ENCODE peak calls at places on chromosomes 6 and 20, in four cellular contexts. T is endothelial cell of umbilical vein, D is left lung, M is heart right ventricle. Z is an unnamed sample. For H3K4me1 and H3K27me3, the result is how much of the 10 kb centered on the place peaks cover.

GRCh38 chr6:39992861-39993622 is 58.8 kb upstream of the MOCS1 start:
- DNase-seq in D (no peak), M (no peak), T (no peak), Z (no peak)

GRCh38 chr6:8904754-8905153 is 469.4 kb upstream of the SLC35B3 start:
- DNase-seq in T (no peak), M (no peak), D (no peak), Z (no peak)

GRCh38 chr20:38458314-38458713 is 14.3 kb upstream of the RALGAPB start:
- DNase-seq in M (no peak), T (no peak), D (no peak), Z (no peak)

GRCh38 chr6:139600919-139601470 is 226.5 kb upstream of the CITED2 start:
- DNase-seq in T (no peak), M (no peak), D (no peak), Z (no peak)

GRCh38 chr6:138545621-138545980 is 46.3 kb upstream of the NHSL1 start:
- DNase-seq in D (peak), T (peak), M (peak), Z (peak)

GRCh38 chr20:12053348-12053747 is 135.7 kb downstream of the BTBD3 start:
- DNase-seq in D (no peak), T (peak), M (no peak), Z (no peak)

GRCh38 chr6:142773859-142774258 is 171.1 kb downstream of the HIVEP2 start:
- DNase-seq in M (no peak), T (no peak), D (no peak), Z (no peak)

GRCh38 chr20:14715400-14715799 is 378.0 kb upstream of the FLRT3 start:
- DNase-seq in M (no peak), T (no peak), D (no peak), Z (no peak)

GRCh38 chr20:8933391-8933807 is 135.5 kb upstream of the PLCB4 start:
- DNase-seq in M (no peak), D (no peak), T (no peak), Z (no peak)

GRCh38 chr6:163860194-163861081 is 445.9 kb downstream of the QKI start:
- DNase-seq in D (peak), M (peak), T (no peak), Z (no peak)

GRCh38 chr6:9399916-9400315 is 964.6 kb upstream of the SLC35B3 start:
- DNase-seq in D (no peak), M (no peak), T (no peak), Z (no peak)

GRCh38 chr20:3710703-3711417 is 1.5 kb downstream of the SIGLEC1 start:
- DNase-seq in M (peak), T (peak), D (peak), Z (peak)

DNA sequence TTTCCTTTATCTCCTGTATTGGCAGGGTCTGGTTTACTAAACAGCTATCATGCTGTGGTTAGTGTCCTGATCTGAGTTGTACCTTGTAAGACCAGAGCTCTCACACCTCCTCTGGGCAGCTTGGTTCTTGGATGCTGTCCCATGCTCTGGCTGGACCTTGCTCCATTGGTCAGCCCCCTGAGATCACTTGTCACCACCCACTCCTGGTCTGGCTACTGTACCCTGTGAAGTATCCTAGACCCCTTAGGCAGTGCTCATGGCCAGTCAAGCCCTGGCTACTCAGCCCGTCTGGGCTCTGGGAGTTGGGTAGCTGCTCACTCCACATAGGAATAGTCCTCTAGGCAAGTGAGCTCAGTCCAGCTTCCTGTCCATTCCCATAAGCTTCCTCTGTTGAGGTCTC is 31.1 kb downstream of the ADGRF4 start:
- DNase-seq in D (no peak), T (no peak), M (no peak), Z (no peak)
- H3K27ac ChIP-seq in D (no peak), T (no peak), M (no peak), Z (no peak)

GRCh38 chr6:113184736-113185135 is 672.4 kb upstream of the MARCKS start:
- DNase-seq in D (no peak), M (peak), T (no peak), Z (no peak)

GRCh38 chr6:113185299-113185698 is 671.8 kb upstream of the MARCKS start:
- DNase-seq in M (no peak), D (no peak), T (no peak), Z (no peak)

GRCh38 chr6:113187671-113188070 is 669.5 kb upstream of the MARCKS start:
- DNase-seq in D (no peak), M (no peak), T (no peak), Z (no peak)

GRCh38 chr6:113194090-113194489 is 663.1 kb upstream of the MARCKS start:
- DNase-seq in T (no peak), M (no peak), D (no peak), Z (no peak)

DNA sequence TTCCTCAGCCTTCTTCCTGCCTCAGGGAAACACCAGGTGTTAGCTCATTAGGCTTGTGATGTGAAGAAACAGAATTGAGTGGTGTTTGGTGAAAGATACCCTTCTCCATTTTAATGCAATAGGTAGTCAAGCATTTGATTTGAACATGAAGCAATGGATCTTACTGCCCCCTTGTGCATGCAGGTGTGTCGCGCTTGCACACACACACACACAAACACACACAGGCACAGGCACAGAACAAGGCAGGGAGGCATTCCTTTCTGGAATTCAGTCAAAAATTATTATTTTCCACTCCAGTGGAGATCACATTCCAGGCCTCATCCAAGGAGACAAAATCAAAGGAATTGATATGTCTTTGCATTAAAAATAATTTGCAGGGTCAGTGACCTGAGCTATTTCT is 667.0 kb upstream of the MARCKS start:
- DNase-seq in M (no peak), D (no peak), T (no peak), Z (no peak)
- H3K4me1 ChIP-seq in M (under half), D (under half), T (under half), Z (under half)

DNA sequence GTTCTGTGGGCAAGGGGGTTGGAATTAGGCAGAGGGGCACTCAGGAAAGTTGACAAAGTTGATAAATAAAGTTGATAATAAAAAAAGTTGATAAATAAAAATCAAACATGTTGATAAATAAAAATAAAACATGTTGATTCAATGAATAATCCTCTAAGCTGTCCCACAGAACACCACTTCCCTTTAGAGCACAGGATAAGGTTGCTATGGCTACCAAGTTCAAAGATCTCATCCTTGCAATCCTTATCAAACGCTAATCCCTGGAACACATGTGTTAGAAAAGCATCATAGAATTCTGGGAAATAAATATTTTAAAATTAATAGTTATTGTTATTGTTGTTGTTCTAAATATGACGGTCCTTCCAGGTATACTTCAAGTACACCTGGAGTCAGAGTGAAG is 33.9 kb downstream of the MBOAT1 start:
- DNase-seq in D (no peak), T (no peak), M (no peak), Z (no peak)
- H3K27me3 ChIP-seq in D (under half), T (under half), M (under half), Z (under half)

GRCh38 chr6:33427585-33428218 is 7.8 kb downstream of the SYNGAP1 start:
- DNase-seq in D (peak), M (peak), T (peak), Z (peak)
- H3K27ac ChIP-seq in D (peak), M (peak), T (no peak), Z (no peak)

Z was measured in aorta.